ENCODE peak calls at places on chromosomes 16 and 17, in seven cellular contexts. B is Kasumi-1, S is AG04450, L is SK-N-DZ, Q is Peyer's patch, E is NCI-H1417, F is substantia nigra. N is an unnamed sample.

GRCh38 chr17:21066394-21066793 is 23.6 kb upstream of the USP22 start:
- DNase-seq in B (no peak), Q (no peak), S (no peak), L (no peak), F (no peak), E (no peak), N (no peak)

GRCh38 chr16:23072769-23073549 is 76.3 kb downstream of the USP31 start:
- DNase-seq in E (no peak), S (no peak), L (no peak), B (no peak), Q (no peak), F (no peak), N (no peak)

GRCh38 chr16:79658301-79659001 is 57.9 kb upstream of the MAF start:
- DNase-seq in S (peak; percentile 26), F (no peak), L (no peak), B (no peak), Q (no peak), E (peak; percentile 38), N (no peak)

GRCh38 chr16:28189237-28189636 is 22.5 kb downstream of the XPO6 start:
- DNase-seq in B (no peak), Q (no peak), L (no peak), F (no peak), S (no peak), E (no peak), N (no peak)

GRCh38 chr17:28716740-28717577 is 709 bp downstream of the RAB34 start:
- DNase-seq in E (no peak), L (no peak), B (no peak), F (no peak), S (no peak), Q (no peak), N (no peak)

GRCh38 chr17:77308768-77309726 is 168.3 kb downstream of the SEC14L1 start:
- DNase-seq in B (no peak), E (no peak), L (no peak), S (no peak), F (no peak), Q (no peak), N (no peak)

GRCh38 chr16:29915590-29916247 is 10.3 kb downstream of the KCTD13 start:
- DNase-seq in B (no peak), F (no peak), S (no peak), E (no peak), Q (no peak), L (no peak), N (no peak)

GRCh38 chr16:51756447-51757123 is 605.5 kb upstream of the SALL1 start:
- DNase-seq in F (no peak), E (peak; percentile 8), L (no peak), B (no peak), S (no peak), Q (no peak), N (no peak)

GRCh38 chr17:28366605-28367004 is 1.6 kb upstream of the SEBOX start:
- DNase-seq in L (no peak), S (no peak), F (no peak), Q (no peak), B (no peak), E (no peak), N (no peak)

GRCh38 chr17:59287452-59287851 is 44.0 kb upstream of the YPEL2 start:
- DNase-seq in S (no peak), L (no peak), B (peak; percentile 68), Q (no peak), F (no peak), E (no peak), N (no peak)

GRCh38 chr17:29766796-29767327 is 144.2 kb upstream of the CORO6 start:
- DNase-seq in E (no peak), F (no peak), S (no peak), Q (no peak), L (no peak), B (no peak), N (no peak)

GRCh38 chr17:17837380-17837821 is 615 bp upstream of the SREBF1 start:
- DNase-seq in Q (no peak), E (no peak), L (peak; percentile 44), F (no peak), S (no peak), B (no peak), N (no peak)

GRCh38 chr16:8120001-8120400 is 470.3 kb downstream of the TMEM114 start:
- DNase-seq in S (no peak), L (no peak), F (no peak), B (no peak), E (no peak), Q (no peak), N (no peak)

GRCh38 chr17:48611681-48612455 is 1.1 kb upstream of the HOXB7 start:
- DNase-seq in S (no peak), F (no peak), E (peak; percentile 96), B (no peak), L (no peak), Q (no peak), N (no peak)

GRCh38 chr17:67126983-67127382 is 82.6 kb downstream of the CACNG1 start:
- DNase-seq in B (peak; percentile 69), E (no peak), F (no peak), L (no peak), S (no peak), Q (no peak), N (no peak)

GRCh38 chr16:52731219-52731875 is 184.4 kb upstream of the TOX3 start:
- DNase-seq in S (no peak), E (no peak), Q (no peak), B (no peak), L (no peak), F (no peak), N (no peak)

GRCh38 chr17:47275245-47275984 is 21.8 kb downstream of the ITGB3 start:
- DNase-seq in F (no peak), E (no peak), L (peak; percentile 45), Q (no peak), B (no peak), S (peak; percentile 83), N (no peak)